ENCODE peak calls at places on chromosomes 16 and 17, in eight cellular contexts. N is osteocyte; J is stimulated activated CD4-positive, alpha-beta T cell treated with anti-CD3 and anti-CD28 coated beads, Interleukin-1b, Interleukin-23, amount 100 ng/mL, for 1 hour; I is brain microvascular endothelial cell; P is kidney; S is MM.1S; U is AG04450; Y is naive B cell. T is an unnamed sample.

GRCh38 chr16:81526935-81527334 is 82.3 kb downstream of the CMIP start:
- DNase-seq in N (no peak), J (no peak), I (peak), P (peak), S (no peak), U (no peak), Y (no peak), T (no peak)

GRCh38 chr17:32142857-32143524 is 689 bp downstream of the RHOT1 start:
- DNase-seq in N (no peak), J (no peak), I (peak), P (peak), S (peak), U (peak), Y (peak), T (no peak)

GRCh38 chr17:66459811-66460270 is 157.4 kb downstream of the PRKCA start:
- DNase-seq in N (no peak), J (no peak), I (peak), P (peak), S (no peak), U (peak), Y (no peak), T (no peak)

GRCh38 chr17:76523084-76524037 is 14.1 kb downstream of the CYGB start:
- DNase-seq in N (peak), J (peak), I (no peak), P (peak), S (peak), U (no peak), Y (peak), T (peak)

GRCh38 chr16:64403352-64403751 is 718.5 kb downstream of the CDH11 start:
- DNase-seq in N (no peak), J (no peak), I (no peak), P (no peak), S (no peak), U (no peak), Y (no peak), T (no peak)

GRCh38 chr16:12317856-12318591 is 341.5 kb downstream of the SNX29 start:
- DNase-seq in N (no peak), J (no peak), I (no peak), P (peak), S (no peak), U (no peak), Y (no peak), T (no peak)

GRCh38 chr16:50468749-50469078 is 79.5 kb upstream of the NKD1 start:
- DNase-seq in N (no peak), J (no peak), I (no peak), P (no peak), S (no peak), U (no peak), Y (no peak), T (no peak)

GRCh38 chr16:73170587-73170986 is 122.7 kb upstream of the ZFHX3 start:
- DNase-seq in N (no peak), J (no peak), I (no peak), P (no peak), S (no peak), U (no peak), Y (no peak), T (no peak)

T was measured in NCI-H1930.